ENCODE peak calls at places on chromosomes 16 and 17, in four cellular contexts. B is AG10803, W is head of caudate nucleus, G is foreskin fibroblast. C is an unnamed sample.
A peak's percentile ranks its signal among the peaks of the same experiment; 100 is the strongest.

GRCh38 chr17:79043191-79043930 is 19.4 kb downstream of the C1QTNF1 start:
- DNase-seq in B (no peak), W (no peak), G (no peak), C (no peak)

GRCh38 chr17:2749784-2750181 is 331 bp upstream of the CCDC92B start:
- DNase-seq in B (peak; percentile 51), W (peak; percentile 72), G (peak; percentile 51), C (peak; percentile 67)

GRCh38 chr17:80432350-80432955 is 17.5 kb downstream of the ENDOV start:
- DNase-seq in B (no peak), W (no peak), G (no peak), C (no peak)

GRCh38 chr17:3482851-3483250 is 7.1 kb downstream of the ASPA start:
- DNase-seq in B (no peak), W (no peak), G (no peak), C (no peak)

GRCh38 chr17:50076591-50077235 is 18.4 kb upstream of the PDK2 start:
- DNase-seq in B (no peak), W (no peak), G (no peak), C (no peak)

GRCh38 chr16:83143788-83144187 is 517.0 kb downstream of the CDH13 start:
- DNase-seq in B (no peak), W (no peak), G (no peak), C (peak; percentile 80)

GRCh38 chr17:13269196-13269595 is 251.4 kb upstream of the ELAC2 start:
- DNase-seq in B (no peak), W (no peak), G (no peak), C (peak; percentile 1)

GRCh38 chr17:79294459-79295071 is 219.9 kb downstream of the ENGASE start:
- DNase-seq in B (peak; percentile 7), W (peak; percentile 59), G (peak; percentile 16), C (peak; percentile 50)

GRCh38 chr17:16352838-16353701 is at the start of gene CENPV:
- DNase-seq in B (peak; percentile 17), W (peak; percentile 58), G (peak; percentile 35), C (peak; percentile 37)

GRCh38 chr17:82909322-82909904 is 69.6 kb upstream of the ZNF750 start:
- DNase-seq in B (no peak), W (peak; percentile 37), G (no peak), C (no peak)

GRCh38 chr17:16453493-16453851 is 38.1 kb downstream of the TRPV2 start:
- DNase-seq in B (no peak), W (no peak), G (no peak), C (no peak)

GRCh38 chr16:13733561-13733960 is 186.4 kb upstream of the ERCC4 start:
- DNase-seq in B (no peak), W (no peak), G (no peak), C (no peak)

GRCh38 chr17:83099570-83100181 is 20.3 kb downstream of the METRNL start:
- DNase-seq in B (peak; percentile 74), W (no peak), G (no peak), C (no peak)

GRCh38 chr17:21005367-21005766 is 37.4 kb downstream of the USP22 start:
- DNase-seq in B (no peak), W (no peak), G (no peak), C (no peak)

C was measured in mammary epithelial cell.